ENCODE peak calls at places on chromosomes 6 and 20, in four cellular contexts. A, U, Y and F are unnamed samples.

GRCh38 chr6:166104107-166104506 is 63.5 kb downstream of the TBXT start:
- DNase-seq in A (no peak), Y (peak), U (no peak), F (no peak)

GRCh38 chr6:47076422-47077344 is 34.6 kb upstream of the ADGRF1 start:
- DNase-seq in Y (no peak), A (no peak), U (no peak), F (no peak)

GRCh38 chr6:44431118-44431725 is 43.7 kb downstream of the CDC5L start:
- DNase-seq in A (no peak), U (peak), Y (peak), F (no peak)

GRCh38 chr6:16386056-16386455 is 147.7 kb downstream of the GMPR start:
- DNase-seq in Y (no peak), U (no peak), A (no peak), F (no peak)

GRCh38 chr6:143998686-143999085 is 9.4 kb downstream of the PLAGL1 start:
- DNase-seq in A (no peak), U (no peak), Y (no peak), F (no peak)

GRCh38 chr6:5565976-5566375 is 304.7 kb downstream of the FARS2 start:
- DNase-seq in A (no peak), U (no peak), Y (no peak), F (no peak)

GRCh38 chr20:3784226-3784853 is 2.2 kb downstream of the CENPB start:
- DNase-seq in A (peak), Y (no peak), U (no peak), F (no peak)

GRCh38 chr6:106511274-106512047 is 117.8 kb downstream of the RTN4IP1 start:
- DNase-seq in Y (no peak), A (peak), U (no peak), F (peak)

GRCh38 chr6:100901582-100901981 is 20.5 kb upstream of the ASCC3 start:
- DNase-seq in A (no peak), Y (no peak), U (no peak), F (no peak)

GRCh38 chr6:2695464-2696095 is 55.1 kb downstream of the MYLK4 start:
- DNase-seq in A (no peak), U (no peak), Y (no peak), F (no peak)

GRCh38 chr20:44166008-44166407 is 21.0 kb downstream of the JPH2 start:
- DNase-seq in Y (peak), A (no peak), U (peak), F (no peak)

GRCh38 chr6:170101281-170102035 is 189.4 kb downstream of the DLL1 start:
- DNase-seq in A (no peak), Y (no peak), U (no peak), F (peak)

GRCh38 chr6:105868823-105869460 is 217.2 kb upstream of the PRDM1 start:
- DNase-seq in U (no peak), Y (no peak), A (no peak), F (no peak)

GRCh38 chr6:143647191-143647590 is 30.6 kb upstream of the PHACTR2 start:
- DNase-seq in Y (no peak), A (no peak), U (no peak), F (no peak)

GRCh38 chr6:44133003-44133931 is 5.9 kb downstream of the TMEM63B start:
- DNase-seq in Y (no peak), A (peak), U (no peak), F (no peak)

GRCh38 chr6:41921712-41921998 is 356 bp downstream of the BYSL start:
- DNase-seq in A (no peak), U (no peak), Y (no peak), F (no peak)

GRCh38 chr6:100573169-100573568 is 108.4 kb upstream of the SIM1 start:
- DNase-seq in Y (peak), U (peak), A (no peak), F (no peak)

GRCh38 chr6:153218184-153218792 is 87.2 kb upstream of the RGS17 start:
- DNase-seq in Y (no peak), A (no peak), U (no peak), F (no peak)

GRCh38 chr20:49228676-49229075 is 9.5 kb downstream of the DDX27 start:
- DNase-seq in U (no peak), A (no peak), Y (no peak), F (no peak)

GRCh38 chr6:53032853-53033252 is 32.4 kb upstream of the FBXO9 start:
- DNase-seq in A (no peak), Y (no peak), U (no peak), F (no peak)

GRCh38 chr6:155125916-155126315 is 130.8 kb downstream of the TIAM2 start:
- DNase-seq in A (no peak), U (no peak), Y (no peak), F (no peak)

GRCh38 chr6:142850653-142851434 is 94.1 kb downstream of the HIVEP2 start:
- DNase-seq in A (no peak), Y (peak), U (no peak), F (no peak)

GRCh38 chr6:107392069-107392468 is 67.3 kb downstream of the PDSS2 start:
- DNase-seq in Y (no peak), U (no peak), A (no peak), F (no peak)

GRCh38 chr6:169921853-169922779 is 170.7 kb downstream of the ERMARD start:
- DNase-seq in U (no peak), A (no peak), Y (no peak), F (no peak)

GRCh38 chr20:19934792-19935491 is 82.2 kb upstream of the NAA20 start:
- DNase-seq in A (peak), Y (no peak), U (no peak), F (no peak)

GRCh38 chr20:32790751-32791057 is 28.5 kb downstream of the DNMT3B start:
- DNase-seq in Y (no peak), U (no peak), A (no peak), F (no peak)

GRCh38 chr20:33636776-33637175 is 25.4 kb upstream of the C20orf144 start:
- DNase-seq in U (no peak), Y (no peak), A (no peak), F (no peak)

GRCh38 chr6:146265051-146265450 is 236.2 kb downstream of the GRM1 start:
- DNase-seq in U (no peak), A (no peak), Y (no peak), F (no peak)

GRCh38 chr6:144434308-144434990 is 149.3 kb downstream of the UTRN start:
- DNase-seq in A (no peak), Y (peak), U (peak), F (no peak)

GRCh38 chr6:147287869-147288271 is 83.7 kb downstream of the STXBP5 start:
- DNase-seq in U (peak), A (no peak), Y (peak), F (no peak)

GRCh38 chr6:21611485-21611884 is 17.9 kb downstream of the SOX4 start:
- DNase-seq in Y (no peak), A (no peak), U (no peak), F (no peak)

GRCh38 chr20:14951707-14952106 is 614.3 kb upstream of the FLRT3 start:
- DNase-seq in U (peak), Y (peak), A (no peak), F (no peak)

GRCh38 chr6:14728396-14729024 is 517.4 kb upstream of the JARID2 start:
- DNase-seq in U (no peak), Y (no peak), A (peak), F (no peak)

GRCh38 chr6:88548891-88549505 is 382.9 kb upstream of the CNR1 start:
- DNase-seq in A (no peak), U (no peak), Y (no peak), F (no peak)

GRCh38 chr20:3686867-3687321 is 5.1 kb upstream of the ADAM33 start:
- DNase-seq in A (no peak), Y (peak), U (peak), F (no peak)